ENCODE peak calls at places on chromosomes 6 and 20, in ten cellular contexts. U, B, S, W, T, F, K, J, Y and P are unnamed samples.

GRCh38 chr20:6185268-6185667 is 62.4 kb upstream of the FERMT1 start:
- DNase-seq in U (no peak), W (no peak), J (no peak), S (no peak), Y (no peak), T (no peak), F (no peak), K (no peak), B (no peak), P (no peak)

GRCh38 chr6:134449004-134449403 is 131.1 kb upstream of the SGK1 start:
- DNase-seq in Y (no peak), S (no peak), W (no peak), J (no peak), F (no peak), K (no peak), T (no peak), B (no peak), U (no peak), P (no peak)

GRCh38 chr20:32344835-32345506 is 13.2 kb upstream of the ASXL1 start:
- DNase-seq in Y (no peak), K (no peak), F (no peak), J (no peak), U (no peak), S (no peak), T (no peak), B (no peak), W (no peak), P (no peak)

GRCh38 chr20:51562334-51563140 is 20.0 kb upstream of the NFATC2 start:
- DNase-seq in K (peak), U (peak), T (peak), S (peak), B (peak), J (peak), F (no peak), W (peak), Y (peak), P (peak)

GRCh38 chr20:23125625-23126191 is 39.6 kb upstream of the CD93 start:
- DNase-seq in J (no peak), U (peak), W (no peak), Y (peak), B (peak), F (no peak), S (no peak), T (peak), K (peak), P (peak)

GRCh38 chr6:41100871-41101287 is 28.1 kb downstream of the NFYA start:
- DNase-seq in J (peak), Y (no peak), T (no peak), B (no peak), S (no peak), K (peak), U (peak), F (no peak), W (no peak), P (no peak)

GRCh38 chr20:652611-653109 is 340 bp downstream of the SRXN1 start:
- DNase-seq in U (peak), J (no peak), T (peak), S (peak), W (no peak), Y (no peak), F (no peak), B (peak), K (peak), P (peak)

GRCh38 chr20:49713779-49714712 is at the start of gene B4GALT5:
- DNase-seq in S (peak), Y (peak), W (peak), F (no peak), J (peak), K (peak), U (peak), T (peak), B (peak), P (peak)

GRCh38 chr6:90739339-90739738 is 152.5 kb upstream of the MAP3K7 start:
- DNase-seq in F (no peak), T (no peak), J (no peak), B (no peak), W (no peak), K (no peak), Y (no peak), S (no peak), U (no peak), P (no peak)

GRCh38 chr6:14476793-14477531 is 359.4 kb downstream of the CD83 start:
- DNase-seq in B (peak), S (peak), F (no peak), W (no peak), K (no peak), J (no peak), Y (no peak), T (peak), U (no peak), P (peak)

GRCh38 chr20:53136473-53136872 is 164.3 kb downstream of the TSHZ2 start:
- DNase-seq in W (no peak), J (no peak), U (no peak), Y (no peak), T (no peak), F (no peak), S (no peak), K (no peak), B (no peak), P (no peak)

GRCh38 chr6:9126845-9127560 is 691.7 kb upstream of the SLC35B3 start:
- DNase-seq in F (no peak), J (no peak), U (no peak), T (peak), S (no peak), W (no peak), B (peak), Y (no peak), K (no peak), P (peak)

GRCh38 chr20:49758781-49759180 is 45.1 kb upstream of the B4GALT5 start:
- DNase-seq in S (no peak), U (no peak), T (no peak), J (no peak), Y (no peak), W (no peak), F (no peak), B (no peak), K (no peak), P (no peak)

GRCh38 chr20:1994627-1995026 is 769 bp upstream of the PDYN start:
- DNase-seq in F (no peak), K (no peak), Y (no peak), B (no peak), S (no peak), J (no peak), U (no peak), T (no peak), W (no peak), P (no peak)

GRCh38 chr20:24911461-24911860 is 37.6 kb upstream of the CST7 start:
- DNase-seq in K (no peak), U (no peak), T (no peak), B (no peak), F (no peak), J (no peak), Y (no peak), W (no peak), S (no peak), P (no peak)

GRCh38 chr20:1637755-1638154 is 17.9 kb upstream of the SIRPB1 start:
- DNase-seq in F (no peak), B (no peak), T (no peak), K (no peak), J (no peak), W (no peak), U (no peak), Y (no peak), S (no peak), P (no peak)

GRCh38 chr20:3896302-3896701 is 7.1 kb downstream of the PANK2 start:
- DNase-seq in K (no peak), J (no peak), S (no peak), Y (no peak), F (no peak), B (no peak), T (peak), W (no peak), U (no peak), P (no peak)

GRCh38 chr20:37956099-37956498 is 53.2 kb downstream of the VSTM2L start:
- DNase-seq in B (no peak), W (no peak), T (no peak), Y (peak), U (no peak), S (peak), J (no peak), F (no peak), K (no peak), P (peak)

GRCh38 chr6:166627875-166628849 is 1.1 kb upstream of the RPS6KA2 start:
- DNase-seq in B (peak), F (peak), S (peak), Y (peak), T (peak), K (peak), U (peak), W (no peak), J (peak), P (peak)

GRCh38 chr20:62066339-62066982 is 780 bp upstream of the TAF4 start:
- DNase-seq in T (peak), F (no peak), W (no peak), S (peak), B (peak), J (peak), Y (no peak), K (peak), U (peak), P (peak)

GRCh38 chr20:51383891-51384510 is 158.5 kb downstream of the NFATC2 start:
- DNase-seq in W (no peak), F (no peak), S (no peak), J (no peak), Y (no peak), T (no peak), B (no peak), K (peak), U (no peak), P (no peak)

GRCh38 chr20:2578430-2579192 is 42.2 kb downstream of the TMC2 start:
- DNase-seq in S (peak), Y (no peak), W (no peak), K (no peak), F (no peak), T (no peak), J (no peak), U (no peak), B (no peak), P (no peak)

GRCh38 chr6:40391851-40392595 is 195.1 kb downstream of the LRFN2 start:
- DNase-seq in F (no peak), K (no peak), T (no peak), B (no peak), J (no peak), S (no peak), U (no peak), W (no peak), Y (no peak), P (no peak)

GRCh38 chr20:23246682-23247664 is 103.6 kb upstream of the NXT1 start:
- DNase-seq in K (peak), B (peak), U (no peak), W (no peak), Y (peak), J (no peak), S (no peak), T (peak), F (no peak), P (no peak)

GRCh38 chr6:120584111-120584760 is 750.0 kb downstream of the TBC1D32 start:
- DNase-seq in S (no peak), Y (no peak), F (no peak), T (no peak), J (no peak), U (no peak), B (no peak), K (no peak), W (no peak), P (no peak)

GRCh38 chr6:54074591-54075195 is 36.5 kb upstream of the MLIP start:
- DNase-seq in F (no peak), T (peak), S (no peak), Y (no peak), K (no peak), B (no peak), J (no peak), U (no peak), W (no peak), P (no peak)

GRCh38 chr20:37244572-37244957 is 17.0 kb downstream of the GHRH start:
- DNase-seq in K (no peak), B (no peak), S (no peak), U (no peak), F (no peak), W (no peak), J (no peak), Y (no peak), T (no peak), P (no peak)

GRCh38 chr6:4961322-4962168 is 42.3 kb downstream of the RPP40 start:
- DNase-seq in F (no peak), Y (no peak), T (no peak), B (no peak), K (no peak), U (no peak), S (no peak), J (no peak), W (no peak), P (no peak)

GRCh38 chr6:4958624-4959023 is 45.2 kb downstream of the RPP40 start:
- DNase-seq in W (no peak), K (no peak), B (no peak), Y (no peak), F (no peak), S (no peak), J (no peak), U (no peak), T (no peak), P (no peak)

GRCh38 chr6:4957521-4958231 is 46.2 kb downstream of the RPP40 start:
- DNase-seq in U (no peak), S (no peak), T (no peak), J (no peak), Y (no peak), F (no peak), B (no peak), W (no peak), K (no peak), P (no peak)

GRCh38 chr6:4953440-4953839 is 50.4 kb downstream of the RPP40 start:
- DNase-seq in W (no peak), F (no peak), S (no peak), Y (no peak), K (no peak), U (no peak), J (no peak), B (no peak), T (no peak), P (no peak)

GRCh38 chr6:4956625-4957024 is 47.2 kb downstream of the RPP40 start:
- DNase-seq in U (no peak), S (no peak), J (no peak), K (no peak), B (no peak), Y (no peak), F (no peak), W (no peak), T (no peak), P (no peak)
- H3K4me3 ChIP-seq in U (no peak), S (no peak), J (no peak), K (no peak), B (no peak), Y (no peak), F (no peak), W (no peak), T (no peak), P (no peak)

GRCh38 chr6:169955796-169956493 is 204.5 kb downstream of the ERMARD start:
- DNase-seq in B (peak), K (peak), S (peak), W (no peak), F (no peak), Y (peak), U (no peak), J (no peak), T (no peak), P (no peak)
- H3K4me3 ChIP-seq in B (no peak), K (no peak), S (no peak), W (no peak), F (no peak), Y (no peak), U (no peak), J (no peak), T (no peak), P (no peak)

GRCh38 chr20:63568170-63568981 is 5.7 kb downstream of the HELZ2 start:
- DNase-seq in Y (no peak), K (peak), S (no peak), F (no peak), T (no peak), W (no peak), J (no peak), B (no peak), U (no peak), P (no peak)

GRCh38 chr20:63567132-63567381 is 7.0 kb downstream of the HELZ2 start:
- DNase-seq in J (no peak), S (no peak), W (no peak), F (no peak), Y (no peak), U (no peak), T (no peak), K (no peak), B (no peak), P (no peak)

GRCh38 chr20:63566395-63567131 is 7.5 kb downstream of the HELZ2 start:
- DNase-seq in B (no peak), U (no peak), F (no peak), J (no peak), W (no peak), K (peak), T (no peak), S (no peak), Y (no peak), P (no peak)

GRCh38 chr20:63568986-63569949 is 4.8 kb downstream of the HELZ2 start:
- DNase-seq in K (peak), F (no peak), U (no peak), S (no peak), W (no peak), Y (no peak), T (no peak), B (no peak), J (no peak), P (no peak)

GRCh38 chr20:63567382-63568169 is 6.5 kb downstream of the HELZ2 start:
- DNase-seq in F (no peak), Y (no peak), B (peak), W (peak), J (no peak), S (no peak), K (peak), T (no peak), U (peak), P (peak)
- H3K4me3 ChIP-seq in F (peak), Y (no peak), B (no peak), W (peak), J (no peak), S (no peak), K (peak), T (no peak), U (peak), P (no peak)

DNA sequence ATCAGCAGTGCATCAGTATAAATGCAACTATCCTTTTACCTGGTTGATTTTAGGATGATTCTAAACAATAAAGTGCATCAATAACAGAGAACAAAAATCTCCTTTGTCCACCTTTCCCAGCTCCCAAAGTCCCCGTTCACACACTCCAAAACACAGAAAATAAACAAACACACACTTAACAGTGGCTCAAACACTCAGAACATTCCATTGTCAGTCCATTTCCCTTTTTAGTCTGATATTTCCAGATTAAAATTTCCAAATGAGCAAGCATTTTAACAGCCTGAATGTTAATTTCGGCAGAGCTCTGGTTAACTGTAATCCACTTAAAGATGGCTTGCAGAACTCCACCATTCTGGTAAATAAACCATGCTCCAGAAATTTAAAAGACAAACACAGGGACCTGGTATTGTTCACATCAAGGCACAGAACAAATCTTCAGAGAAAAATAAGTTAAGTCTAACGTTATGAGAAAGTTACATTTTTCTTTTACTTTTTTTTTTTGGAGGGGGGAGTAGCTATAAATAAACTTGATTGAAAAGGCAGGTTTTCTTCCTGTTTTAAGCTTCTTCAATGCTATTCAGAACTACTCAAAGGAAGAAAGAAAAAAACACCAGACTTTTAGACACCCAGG is 100.8 kb downstream of the DST start:
- DNase-seq in U (no peak), W (no peak), T (no peak), F (no peak), K (no peak), S (no peak), B (no peak), J (no peak), Y (no peak), P (no peak)
- H3K4me3 ChIP-seq in U (peak), W (peak), T (peak), F (peak), K (peak), S (peak), B (no peak), J (no peak), Y (peak), P (peak)

GRCh38 chr6:138499303-138499991 is at the start of gene NHSL1:
- DNase-seq in K (no peak), J (peak), S (peak), B (no peak), W (no peak), Y (no peak), T (no peak), U (no peak), F (no peak), P (peak)
- H3K4me3 ChIP-seq in K (no peak), J (no peak), S (peak), B (no peak), W (no peak), Y (no peak), T (no peak), U (no peak), F (no peak), P (peak)